ENCODE peak calls at places on chromosomes 16 and 17, in four cellular contexts. W is 8988T, E is KG1, D is AG04449. J is an unnamed sample.

GRCh38 chr17:78343099-78343432 is 16.8 kb downstream of the SOCS3 start:
- DNase-seq in W (no peak), E (no peak), D (no peak), J (no peak)

GRCh38 chr16:81293909-81294802 is 20.6 kb upstream of the GAN start:
- DNase-seq in W (no peak), E (no peak), D (no peak), J (no peak)

GRCh38 chr16:4384497-4384896 is 12.8 kb downstream of the VASN start:
- DNase-seq in W (no peak), E (no peak), D (no peak), J (no peak)

GRCh38 chr17:8019665-8020064 is 17.2 kb downstream of the GUCY2D start:
- DNase-seq in W (no peak), E (no peak), D (no peak), J (no peak)

GRCh38 chr17:63430223-63430622 is 15.9 kb downstream of the CYB561 start:
- DNase-seq in W (no peak), E (no peak), D (no peak), J (no peak)

GRCh38 chr17:29155235-29155965 is 24.8 kb downstream of the MYO18A start:
- DNase-seq in W (peak; percentile 89), E (no peak), D (no peak), J (no peak)

GRCh38 chr16:89431158-89431584 is 59.2 kb downstream of the ANKRD11 start:
- DNase-seq in W (no peak), E (no peak), D (no peak), J (no peak)

GRCh38 chr17:70517808-70518207 is 348.5 kb downstream of the KCNJ2 start:
- DNase-seq in W (no peak), E (no peak), D (no peak), J (no peak)

GRCh38 chr17:74694081-74694480 is 18.6 kb downstream of the CD300LF start:
- DNase-seq in W (no peak), E (no peak), D (no peak), J (no peak)

GRCh38 chr16:4723071-4723767 is 10.9 kb downstream of the ANKS3 start:
- DNase-seq in W (no peak), E (no peak), D (no peak), J (no peak)

GRCh38 chr17:80760501-80760900 is 215.9 kb downstream of the RPTOR start:
- DNase-seq in W (no peak), E (no peak), D (no peak), J (peak; percentile 44)

GRCh38 chr16:29986931-29987330 is 8.5 kb downstream of the HIRIP3 start:
- DNase-seq in W (no peak), E (no peak), D (no peak), J (no peak)

GRCh38 chr16:49839462-49839825 is 16.5 kb downstream of the ZNF423 start:
- DNase-seq in W (no peak), E (no peak), D (no peak), J (no peak)

GRCh38 chr17:18921485-18921884 is 30.5 kb upstream of the SLC5A10 start:
- DNase-seq in W (no peak), E (no peak), D (no peak), J (no peak)

J was measured in type B pancreatic cell.